ENCODE peak calls at places on chromosomes 4 and X, in six cellular contexts. A is activated CD4-positive, alpha-beta T cell treated with anti-CD3 and anti-CD28 coated beads for 24 hours; O is NCI-H2081; V is CD8-positive, alpha-beta memory T cell; Z is AG09309; E is GM03348. I is an unnamed sample.
A peak's percentile ranks its signal among the peaks of the same experiment; 100 is the strongest.

GRCh38 chrX:150546711-150547153 is 21.7 kb upstream of the MTM1 start:
- DNase-seq in A (no peak), O (no peak), V (no peak), Z (no peak), E (no peak), I (no peak)

GRCh38 chr4:136562842-136563241 is 969.5 kb downstream of the PCDH18 start:
- DNase-seq in A (no peak), O (no peak), V (no peak), Z (no peak), E (no peak), I (no peak)

GRCh38 chrX:82219129-82219528 is 1017.2 kb downstream of the SH3BGRL start:
- DNase-seq in A (no peak), O (no peak), V (no peak), Z (no peak), E (no peak), I (no peak)

GRCh38 chrX:108072746-108073145 is 18.6 kb downstream of the PSMD10 start:
- DNase-seq in A (no peak), O (no peak), V (no peak), Z (no peak), E (no peak), I (no peak)

GRCh38 chr4:1967512-1968149 is 41.1 kb downstream of the NELFA start:
- DNase-seq in A (no peak), O (no peak), V (no peak), Z (no peak), E (no peak), I (no peak)

GRCh38 chrX:37383313-37383712 is 34.1 kb downstream of the PRRG1 start:
- DNase-seq in A (no peak), O (no peak), V (no peak), Z (no peak), E (no peak), I (no peak)

GRCh38 chr4:174284181-174284886 is 623 bp downstream of the CEP44 start:
- DNase-seq in A (no peak), O (peak; percentile 27), V (no peak), Z (no peak), E (peak; percentile 61), I (no peak)

GRCh38 chrX:80747832-80748231 is 61.8 kb downstream of the BRWD3 start:
- DNase-seq in A (no peak), O (no peak), V (no peak), Z (no peak), E (no peak), I (no peak)

GRCh38 chr4:183139972-183140570 is 41.0 kb downstream of the WWC2 start:
- DNase-seq in A (no peak), O (no peak), V (no peak), Z (no peak), E (no peak), I (no peak)

GRCh38 chr4:16670726-16671125 is 227.7 kb downstream of the LDB2 start:
- DNase-seq in A (no peak), O (no peak), V (no peak), Z (no peak), E (no peak), I (no peak)

GRCh38 chr4:152156448-152156847 is 379.4 kb downstream of the FBXW7 start:
- DNase-seq in A (no peak), O (no peak), V (no peak), Z (no peak), E (peak; percentile 34), I (no peak)

GRCh38 chrX:37846141-37846540 is 1.2 kb downstream of the DYNLT3 start:
- DNase-seq in A (no peak), O (no peak), V (no peak), Z (no peak), E (no peak), I (no peak)

GRCh38 chrX:154785711-154786110 is 19.6 kb downstream of the MPP1 start:
- DNase-seq in A (no peak), O (no peak), V (no peak), Z (no peak), E (no peak), I (no peak)

GRCh38 chrX:23287191-23287764 is 47.4 kb upstream of the PTCHD1 start:
- DNase-seq in A (no peak), O (no peak), V (no peak), Z (no peak), E (no peak), I (no peak)

GRCh38 chr4:4506961-4507360 is 34.9 kb downstream of the STX18 start:
- DNase-seq in A (no peak), O (no peak), V (no peak), Z (no peak), E (no peak), I (no peak)

GRCh38 chrX:100687128-100687527 is 43.1 kb downstream of the SRPX2 start:
- DNase-seq in A (peak; percentile 4), O (no peak), V (no peak), Z (no peak), E (no peak), I (no peak)

GRCh38 chr4:147355849-147356248 is 125.0 kb upstream of the EDNRA start:
- DNase-seq in A (no peak), O (no peak), V (no peak), Z (no peak), E (peak; percentile 28), I (no peak)

GRCh38 chr4:146368209-146368608 is 153.5 kb downstream of the SLC10A7 start:
- DNase-seq in A (no peak), O (no peak), V (no peak), Z (no peak), E (no peak), I (no peak)

GRCh38 chrX:102651968-102652744 is 873 bp downstream of the GPRASP1 start:
- DNase-seq in A (no peak), O (no peak), V (no peak), Z (no peak), E (peak; percentile 11), I (no peak)

GRCh38 chr4:53589511-53589910 is 1.8 kb downstream of the LNX1 start:
- DNase-seq in A (no peak), O (no peak), V (no peak), Z (no peak), E (no peak), I (no peak)

GRCh38 chr4:102533348-102533747 is 32.2 kb downstream of the NFKB1 start:
- DNase-seq in A (no peak), O (no peak), V (no peak), Z (no peak), E (no peak), I (no peak)

GRCh38 chr4:101597204-101597603 is 193.3 kb upstream of the BANK1 start:
- DNase-seq in A (no peak), O (no peak), V (no peak), Z (no peak), E (no peak), I (peak; percentile 12)

GRCh38 chr4:4182835-4183568 is 43.7 kb downstream of the OTOP1 start:
- DNase-seq in A (peak; percentile 14), O (no peak), V (peak; percentile 6), Z (no peak), E (peak; percentile 36), I (no peak)

GRCh38 chrX:37627602-37628001 is 56.1 kb downstream of the LANCL3 start:
- DNase-seq in A (no peak), O (no peak), V (no peak), Z (no peak), E (no peak), I (no peak)

GRCh38 chr4:177964061-177964460 is 521.8 kb upstream of the AGA start:
- DNase-seq in A (no peak), O (no peak), V (no peak), Z (no peak), E (no peak), I (no peak)

GRCh38 chr4:182876006-182876405 is 41.2 kb downstream of the DCTD start:
- DNase-seq in A (no peak), O (no peak), V (no peak), Z (no peak), E (no peak), I (no peak)

GRCh38 chrX:83501003-83501402 is 7.1 kb upstream of the POU3F4 start:
- DNase-seq in A (no peak), O (no peak), V (no peak), Z (no peak), E (no peak), I (no peak)

GRCh38 chr4:138978600-138978999 is 37.0 kb upstream of the NOCT start:
- DNase-seq in A (no peak), O (no peak), V (no peak), Z (no peak), E (no peak), I (no peak)